ENCODE peak calls at places on chromosome 15, in six cellular contexts. Z, I, S, H, K and X are unnamed samples.

GRCh38 chr15:73969151-73969759 is 22.8 kb downstream of the STOML1 start:
- DNase-seq in Z (no peak), I (no peak), S (peak), H (no peak), K (no peak), X (no peak)

GRCh38 chr15:33243869-33244268 is 49.4 kb upstream of the FMN1 start:
- DNase-seq in Z (no peak), I (no peak), S (no peak), H (peak), K (peak), X (peak)

GRCh38 chr15:77535845-77536244 is 96.9 kb downstream of the LINGO1 start:
- DNase-seq in Z (no peak), I (no peak), S (peak), H (peak), K (no peak), X (no peak)

GRCh38 chr15:90054618-90055097 is 47.6 kb downstream of the IDH2 start:
- DNase-seq in Z (no peak), I (no peak), S (no peak), H (peak), K (no peak), X (no peak)

GRCh38 chr15:69421498-69421897 is 7.3 kb downstream of the KIF23 start:
- DNase-seq in Z (no peak), I (no peak), S (no peak), H (peak), K (no peak), X (no peak)

GRCh38 chr15:90451215-90451850 is 63.3 kb downstream of the IQGAP1 start:
- DNase-seq in Z (no peak), I (no peak), S (no peak), H (peak), K (no peak), X (no peak)

GRCh38 chr15:100863406-100864198 is 16.0 kb upstream of the ALDH1A3 start:
- DNase-seq in Z (no peak), I (no peak), S (no peak), H (peak), K (no peak), X (no peak)

GRCh38 chr15:44718180-44718926 is 7.0 kb downstream of the B2M start:
- DNase-seq in Z (no peak), I (no peak), S (no peak), H (no peak), K (no peak), X (no peak)

GRCh38 chr15:97504031-97504430 is 456.5 kb upstream of the ARRDC4 start:
- DNase-seq in Z (no peak), I (no peak), S (no peak), H (peak), K (peak), X (peak)

GRCh38 chr15:31265090-31265870 is 61.4 kb upstream of the KLF13 start:
- DNase-seq in Z (peak), I (peak), S (peak), H (no peak), K (no peak), X (no peak)

GRCh38 chr15:39488498-39488897 is 92.4 kb upstream of the THBS1 start:
- DNase-seq in Z (peak), I (no peak), S (no peak), H (no peak), K (no peak), X (no peak)

GRCh38 chr15:98546325-98546724 is 102.0 kb upstream of the IGF1R start:
- DNase-seq in Z (no peak), I (no peak), S (no peak), H (no peak), K (no peak), X (no peak)

DNA sequence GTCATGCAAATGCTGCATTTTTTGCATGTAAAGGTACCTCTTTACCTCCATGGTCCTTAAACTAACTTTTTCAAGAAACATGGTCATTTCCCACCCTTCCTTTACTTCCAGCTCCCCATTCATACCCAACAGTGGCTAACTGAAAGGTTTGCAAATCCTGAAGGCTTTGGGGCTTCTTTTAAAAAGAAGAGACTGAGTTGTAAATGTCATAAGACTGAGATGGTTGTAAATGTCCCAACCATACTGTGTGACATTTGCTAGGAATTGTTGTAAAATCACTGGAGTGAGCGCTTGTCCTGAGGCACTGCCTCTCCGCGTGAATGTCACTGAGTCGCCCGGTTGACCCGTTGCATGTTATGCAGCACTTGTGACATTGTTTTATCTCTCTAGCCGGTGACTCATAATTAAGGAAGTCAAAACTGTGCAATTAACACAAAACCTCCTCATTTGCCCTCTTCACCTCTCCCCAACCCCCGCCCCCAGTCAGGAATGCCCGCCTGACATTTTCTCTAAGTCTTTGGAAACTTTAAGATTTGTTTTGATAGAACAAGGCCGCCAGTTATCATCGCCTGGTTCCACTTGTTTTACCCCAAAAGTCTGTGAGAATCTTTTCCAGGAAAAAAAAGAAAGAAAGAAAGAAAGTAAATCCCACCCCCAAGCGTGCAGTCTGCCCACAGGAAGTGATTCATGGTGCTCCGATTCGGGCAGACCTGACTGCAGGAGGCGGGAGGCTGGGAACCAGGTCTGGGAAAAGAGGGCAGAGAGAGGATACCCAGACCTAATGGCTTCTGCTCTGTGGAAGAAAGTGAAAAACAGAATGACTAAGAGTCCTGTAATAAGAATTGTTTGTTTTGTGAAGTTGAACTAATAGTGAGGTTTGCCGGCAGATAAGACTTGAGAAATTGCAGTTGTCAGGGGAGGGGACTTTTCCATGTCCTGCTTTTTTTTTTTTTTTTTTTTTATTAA is 84.7 kb downstream of the SMAD3 start:
- DNase-seq in Z (peak), I (no peak), S (no peak), H (peak), K (peak), X (peak)
- TF ChIP-seq CTCF in Z (no peak), I (no peak), S (no peak), H (no peak), K (no peak), X (no peak)

DNA sequence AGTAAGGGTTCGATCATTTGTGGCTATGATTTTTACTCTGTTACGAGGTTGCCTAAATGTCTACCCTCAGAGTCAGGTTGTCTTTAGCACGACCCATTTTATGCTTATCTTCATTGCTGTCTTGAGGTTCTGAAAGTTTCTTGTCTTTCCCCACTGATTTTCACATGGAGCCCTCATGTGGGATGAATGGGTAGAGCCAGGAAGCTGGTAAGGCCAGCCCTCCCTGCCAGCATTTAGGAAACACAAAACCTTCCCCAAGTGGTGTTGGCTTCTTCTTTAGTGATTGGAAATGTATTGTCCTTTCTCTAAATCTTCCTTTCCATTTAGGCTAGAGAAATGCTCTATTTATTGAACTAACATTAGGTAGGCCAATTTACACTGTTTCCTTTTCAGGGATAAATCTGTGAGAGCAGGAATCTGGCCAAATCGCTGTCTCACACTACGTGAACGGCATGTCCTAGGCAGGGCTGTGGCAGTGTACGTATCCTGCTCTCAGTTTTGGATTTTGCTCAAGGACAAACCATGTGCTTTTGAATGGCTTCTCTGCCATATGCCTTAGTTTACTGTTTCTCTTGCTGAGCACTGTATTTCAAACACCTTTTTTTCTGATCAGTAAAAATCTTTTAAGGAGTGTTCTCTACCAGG is 43.7 kb downstream of the MYZAP start:
- DNase-seq in Z (peak), I (no peak), S (no peak), H (peak), K (no peak), X (no peak)
- TF ChIP-seq CTCF in Z (no peak), I (no peak), S (no peak), H (no peak), K (no peak), X (no peak)

GRCh38 chr15:71116942-71117341 is 1.7 kb downstream of the THSD4 start:
- DNase-seq in Z (no peak), I (no peak), S (no peak), H (peak), K (no peak), X (no peak)
- TF ChIP-seq CTCF in Z (no peak), I (no peak), S (no peak), H (no peak), K (no peak), X (no peak)

GRCh38 chr15:76333720-76334437 is 2.7 kb upstream of the ISL2 start:
- DNase-seq in Z (no peak), I (no peak), S (no peak), H (peak), K (no peak), X (no peak)
- TF ChIP-seq CTCF in Z (no peak), I (no peak), S (peak), H (peak), K (peak), X (no peak)

GRCh38 chr15:88804257-88804656 is 1.0 kb downstream of the ACAN start:
- DNase-seq in Z (no peak), I (no peak), S (no peak), H (no peak), K (no peak), X (no peak)

GRCh38 chr15:88803241-88803919 is at the start of gene ACAN:
- DNase-seq in Z (no peak), I (no peak), S (no peak), H (no peak), K (no peak), X (no peak)

GRCh38 chr15:88803920-88804247 is 648 bp downstream of the ACAN start:
- DNase-seq in Z (no peak), I (no peak), S (no peak), H (no peak), K (no peak), X (no peak)

GRCh38 chr15:88802991-88803240 is 320 bp upstream of the ACAN start:
- DNase-seq in Z (no peak), I (no peak), S (no peak), H (peak), K (no peak), X (no peak)

DNA sequence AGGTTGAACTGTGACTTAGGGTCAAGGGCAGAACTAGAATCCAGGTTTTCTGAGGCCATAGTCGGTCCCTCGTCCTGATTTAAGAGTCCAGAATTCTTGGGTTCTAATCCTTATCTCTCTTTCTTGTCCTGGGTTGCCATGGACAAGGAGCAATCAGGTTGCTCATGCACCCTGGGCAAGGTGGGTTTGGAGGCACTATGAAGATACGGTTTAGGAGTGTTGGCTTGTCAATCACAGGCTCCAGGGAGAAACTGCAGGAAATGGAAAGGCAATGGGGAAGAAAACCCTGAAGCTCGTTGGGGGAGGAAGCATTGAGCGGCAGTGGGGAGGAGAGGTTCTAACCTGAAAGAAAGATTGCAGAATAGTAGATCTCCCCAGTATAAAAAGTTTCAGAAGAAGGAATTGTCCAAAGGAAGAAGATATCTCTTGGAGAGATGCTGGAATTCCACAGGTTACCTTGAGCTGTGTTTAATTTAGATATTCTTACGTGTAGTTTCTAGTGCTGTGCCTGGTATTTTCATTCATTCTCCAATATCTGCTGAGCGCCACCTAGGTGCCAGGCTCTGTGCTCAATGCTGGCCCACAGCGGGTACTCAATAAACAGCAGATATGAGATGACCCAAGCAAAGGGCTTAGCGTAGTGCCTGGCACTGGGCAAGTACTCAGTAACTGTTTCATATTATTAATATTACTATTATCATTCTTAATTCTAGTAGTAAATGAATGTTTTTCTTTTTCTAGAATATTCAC is 2.0 kb downstream of the ACAN start:
- DNase-seq in Z (no peak), I (no peak), S (no peak), H (no peak), K (no peak), X (no peak)
- TF ChIP-seq CTCF in Z (no peak), I (no peak), S (peak), H (no peak), K (peak), X (no peak)

GRCh38 chr15:62610499-62610898 is 432.0 kb upstream of the TPM1 start:
- DNase-seq in Z (no peak), I (no peak), S (no peak), H (no peak), K (no peak), X (no peak)

GRCh38 chr15:62612183-62612733 is 430.3 kb upstream of the TPM1 start:
- DNase-seq in Z (no peak), I (no peak), S (no peak), H (no peak), K (no peak), X (no peak)

GRCh38 chr15:62608369-62608768 is 434.2 kb upstream of the TPM1 start:
- DNase-seq in Z (no peak), I (no peak), S (no peak), H (no peak), K (no peak), X (no peak)

GRCh38 chr15:62612771-62613170 is 429.8 kb upstream of the TPM1 start:
- DNase-seq in Z (no peak), I (no peak), S (no peak), H (no peak), K (no peak), X (no peak)

GRCh38 chr15:62611002-62611401 is 431.5 kb upstream of the TPM1 start:
- DNase-seq in Z (no peak), I (no peak), S (no peak), H (no peak), K (no peak), X (no peak)
- TF ChIP-seq CTCF in Z (no peak), I (no peak), S (no peak), H (no peak), K (no peak), X (no peak)

GRCh38 chr15:62165029-62165792 is at the start of gene C2CD4B:
- DNase-seq in Z (peak), I (no peak), S (peak), H (peak), K (no peak), X (no peak)
- TF ChIP-seq CTCF in Z (peak), I (no peak), S (no peak), H (no peak), K (no peak), X (no peak)

GRCh38 chr15:57910672-57911071 is 154.8 kb downstream of the ALDH1A2 start:
- DNase-seq in Z (no peak), I (no peak), S (no peak), H (no peak), K (no peak), X (no peak)
- TF ChIP-seq CTCF in Z (no peak), I (no peak), S (no peak), H (no peak), K (no peak), X (no peak)